ENCODE peak calls at places on chromosomes 16 and 17, in five cellular contexts. One of them, this sample, is unnamed.

GRCh38 chr17:79874329-79874981 is 35.2 kb upstream of the CBX4 start:
- DNase-seq in AG04450: no peak
- DNase-seq in endothelial cell of umbilical vein: peak
- DNase-seq in progenitor cell of endocrine pancreas: no peak
- DNase-seq in cardiac fibroblast: peak
- DNase-seq in this sample: no peak

GRCh38 chr16:87418216-87418615 is 26.1 kb downstream of the MAP1LC3B start:
- DNase-seq in progenitor cell of endocrine pancreas: no peak
- DNase-seq in cardiac fibroblast: no peak
- DNase-seq in endothelial cell of umbilical vein: no peak
- DNase-seq in AG04450: no peak
- DNase-seq in this sample: no peak

GRCh38 chr17:2883544-2884203 is 87.4 kb downstream of the RAP1GAP2 start:
- DNase-seq in cardiac fibroblast: peak
- DNase-seq in AG04450: no peak
- DNase-seq in progenitor cell of endocrine pancreas: no peak
- DNase-seq in endothelial cell of umbilical vein: no peak
- DNase-seq in this sample: no peak

GRCh38 chr16:31458073-31458834 is 1.0 kb upstream of the ARMC5 start:
- DNase-seq in progenitor cell of endocrine pancreas: no peak
- DNase-seq in endothelial cell of umbilical vein: peak
- DNase-seq in AG04450: no peak
- DNase-seq in cardiac fibroblast: peak
- DNase-seq in this sample: no peak

GRCh38 chr16:23114131-23114904 is 34.9 kb downstream of the USP31 start:
- DNase-seq in cardiac fibroblast: no peak
- DNase-seq in progenitor cell of endocrine pancreas: no peak
- DNase-seq in AG04450: no peak
- DNase-seq in endothelial cell of umbilical vein: no peak
- DNase-seq in this sample: no peak

GRCh38 chr17:58306131-58306951 is 22.3 kb downstream of the TSPOAP1 start:
- DNase-seq in AG04450: no peak
- DNase-seq in cardiac fibroblast: no peak
- DNase-seq in endothelial cell of umbilical vein: no peak
- DNase-seq in progenitor cell of endocrine pancreas: peak
- DNase-seq in this sample: no peak

GRCh38 chr17:42167807-42168206 is 13.0 kb upstream of the RAB5C start:
- DNase-seq in cardiac fibroblast: no peak
- DNase-seq in endothelial cell of umbilical vein: no peak
- DNase-seq in AG04450: no peak
- DNase-seq in progenitor cell of endocrine pancreas: no peak
- DNase-seq in this sample: no peak

GRCh38 chr16:84013787-84014569 is 28.6 kb downstream of the SLC38A8 start:
- DNase-seq in cardiac fibroblast: peak
- DNase-seq in progenitor cell of endocrine pancreas: peak
- DNase-seq in AG04450: no peak
- DNase-seq in endothelial cell of umbilical vein: peak
- DNase-seq in this sample: no peak

GRCh38 chr17:70071127-70071526 is 3.9 kb upstream of the KCNJ16 start:
- DNase-seq in AG04450: no peak
- DNase-seq in progenitor cell of endocrine pancreas: no peak
- DNase-seq in endothelial cell of umbilical vein: no peak
- DNase-seq in cardiac fibroblast: no peak
- DNase-seq in this sample: no peak

GRCh38 chr17:34306466-34306865 is 12.8 kb upstream of the CCL8 start:
- DNase-seq in AG04450: no peak
- DNase-seq in progenitor cell of endocrine pancreas: no peak
- DNase-seq in endothelial cell of umbilical vein: peak
- DNase-seq in cardiac fibroblast: peak
- DNase-seq in this sample: no peak
- TF ChIP-seq CTCF in AG04450: peak
- TF ChIP-seq CTCF in progenitor cell of endocrine pancreas: no peak
- TF ChIP-seq CTCF in endothelial cell of umbilical vein: peak
- TF ChIP-seq CTCF in cardiac fibroblast: peak
- TF ChIP-seq CTCF in this sample: no peak

DNA sequence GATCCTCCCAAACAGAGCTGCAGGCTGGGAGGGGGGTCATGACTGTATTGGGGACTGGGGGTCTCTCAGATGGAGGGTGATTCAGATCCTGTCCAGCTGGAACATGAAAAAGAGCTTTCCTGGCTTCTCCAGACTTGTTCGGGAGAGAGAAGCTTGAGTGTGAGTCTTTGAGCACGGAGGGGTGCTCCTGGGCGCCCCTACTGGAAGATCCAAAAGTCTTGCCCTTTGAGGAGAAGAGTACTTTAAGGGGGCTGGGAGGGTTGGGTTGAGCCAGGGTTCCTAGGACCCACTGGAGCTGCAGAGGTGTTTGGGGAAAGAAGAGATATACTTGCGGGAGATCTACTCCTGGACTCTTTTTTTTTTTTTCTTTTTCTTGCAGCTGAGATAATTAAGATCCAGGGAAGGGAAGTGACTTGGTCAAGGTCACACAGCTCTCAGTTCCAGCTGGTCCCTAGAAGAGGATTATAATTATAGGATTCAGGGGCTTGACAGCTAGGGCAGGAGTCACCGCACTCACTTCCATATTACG is 8.4 kb downstream of the RARA start:
- DNase-seq in progenitor cell of endocrine pancreas: no peak
- DNase-seq in cardiac fibroblast: peak
- DNase-seq in AG04450: no peak
- DNase-seq in endothelial cell of umbilical vein: peak
- DNase-seq in this sample: peak
- TF ChIP-seq CTCF in progenitor cell of endocrine pancreas: peak
- TF ChIP-seq CTCF in cardiac fibroblast: peak
- TF ChIP-seq CTCF in AG04450: peak
- TF ChIP-seq CTCF in endothelial cell of umbilical vein: peak
- TF ChIP-seq CTCF in this sample: no peak

DNA sequence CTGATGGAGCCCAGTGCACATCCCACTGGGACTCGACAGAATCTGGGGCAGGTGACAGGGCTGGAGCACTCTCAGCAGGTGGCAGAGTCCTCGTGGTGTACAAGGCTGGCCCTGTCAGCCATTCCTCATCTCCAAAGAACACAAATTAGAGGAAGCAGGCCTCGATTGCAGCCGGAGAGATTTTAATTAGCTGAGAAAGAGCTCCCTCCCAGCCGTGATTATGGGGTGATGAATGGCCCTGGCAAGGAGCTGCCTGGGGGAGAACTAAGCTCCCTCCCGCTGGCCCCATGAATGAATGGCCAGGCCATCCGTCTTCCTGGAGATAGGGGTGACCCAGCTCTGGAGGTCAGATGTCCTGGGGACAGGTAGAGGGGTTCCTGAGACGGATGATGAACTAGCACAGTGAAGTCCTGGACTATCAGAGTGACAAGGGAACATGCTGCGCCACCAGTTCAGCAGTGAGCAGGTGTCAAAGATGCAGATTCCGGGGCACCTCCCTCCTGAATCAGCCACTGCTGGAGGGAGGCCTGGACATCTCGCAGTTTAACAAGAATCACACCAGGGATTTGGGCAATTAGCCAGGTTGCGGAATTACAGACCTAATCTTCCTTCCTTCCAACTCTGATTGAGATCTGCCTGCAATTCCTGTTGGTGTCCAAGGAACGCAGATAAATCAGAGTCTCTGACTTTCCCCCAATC is 35.5 kb downstream of the PIMREG start:
- DNase-seq in progenitor cell of endocrine pancreas: no peak
- DNase-seq in cardiac fibroblast: no peak
- DNase-seq in endothelial cell of umbilical vein: no peak
- DNase-seq in AG04450: no peak
- DNase-seq in this sample: no peak
- TF ChIP-seq CTCF in progenitor cell of endocrine pancreas: no peak
- TF ChIP-seq CTCF in cardiac fibroblast: no peak
- TF ChIP-seq CTCF in endothelial cell of umbilical vein: no peak
- TF ChIP-seq CTCF in AG04450: no peak
- TF ChIP-seq CTCF in this sample: no peak

GRCh38 chr17:45284176-45285140 is 22.6 kb upstream of the SPATA32 start:
- DNase-seq in cardiac fibroblast: no peak
- DNase-seq in endothelial cell of umbilical vein: no peak
- DNase-seq in AG04450: no peak
- DNase-seq in progenitor cell of endocrine pancreas: no peak
- DNase-seq in this sample: no peak
- TF ChIP-seq CTCF in cardiac fibroblast: peak
- TF ChIP-seq CTCF in endothelial cell of umbilical vein: peak
- TF ChIP-seq CTCF in AG04450: peak
- TF ChIP-seq CTCF in progenitor cell of endocrine pancreas: peak
- TF ChIP-seq CTCF in this sample: no peak

GRCh38 chr17:48179071-48179945 is 71.7 kb downstream of the SNX11 start:
- DNase-seq in cardiac fibroblast: peak
- DNase-seq in AG04450: no peak
- DNase-seq in progenitor cell of endocrine pancreas: no peak
- DNase-seq in endothelial cell of umbilical vein: no peak
- DNase-seq in this sample: no peak
- TF ChIP-seq CTCF in cardiac fibroblast: no peak
- TF ChIP-seq CTCF in AG04450: no peak
- TF ChIP-seq CTCF in progenitor cell of endocrine pancreas: no peak
- TF ChIP-seq CTCF in endothelial cell of umbilical vein: no peak
- TF ChIP-seq CTCF in this sample: no peak

DNA sequence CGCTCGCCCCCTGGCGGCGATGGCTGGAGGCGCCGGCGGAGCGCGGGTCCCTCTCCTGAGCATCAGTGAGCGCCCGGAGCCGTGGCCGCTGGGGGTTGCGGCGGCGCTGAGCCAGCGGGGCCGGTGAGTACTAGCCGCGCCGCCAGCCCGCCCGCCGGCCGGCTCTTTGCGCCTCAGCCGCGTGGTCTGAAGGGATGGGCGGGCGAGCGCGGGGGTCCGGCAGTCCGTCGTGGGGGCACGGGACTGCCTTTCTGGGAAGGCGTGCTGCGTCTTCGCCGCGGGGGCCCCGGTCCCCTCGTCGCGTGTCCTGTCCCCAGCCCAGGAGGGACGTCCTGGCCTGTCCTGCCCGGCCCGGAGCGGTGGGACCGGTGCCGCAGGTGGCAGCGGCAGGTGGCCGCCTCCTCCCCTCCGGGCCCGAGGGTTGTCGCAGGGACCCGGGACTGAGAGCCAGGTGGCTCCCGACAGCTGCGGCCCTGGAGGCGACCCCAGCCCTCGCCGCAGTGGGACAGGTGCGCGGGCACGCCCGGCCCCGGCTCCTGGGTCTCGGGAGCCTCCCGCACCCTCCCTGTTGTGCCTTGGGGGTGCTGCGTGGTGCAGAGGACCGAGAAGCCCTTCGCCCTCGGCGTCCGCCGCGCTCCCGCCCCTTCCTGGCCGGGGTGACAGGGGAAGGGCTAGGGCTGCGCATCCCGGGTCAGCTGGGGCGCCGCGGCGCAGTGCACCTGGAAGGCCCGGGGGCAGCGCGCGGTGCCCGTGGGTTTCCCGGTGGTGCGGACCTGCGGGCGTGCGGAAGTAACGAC is at the start of gene SPECC1:
- DNase-seq in progenitor cell of endocrine pancreas: peak
- DNase-seq in endothelial cell of umbilical vein: peak
- DNase-seq in cardiac fibroblast: peak
- DNase-seq in AG04450: no peak
- DNase-seq in this sample: peak
- TF ChIP-seq CTCF in progenitor cell of endocrine pancreas: peak
- TF ChIP-seq CTCF in endothelial cell of umbilical vein: peak
- TF ChIP-seq CTCF in cardiac fibroblast: peak
- TF ChIP-seq CTCF in AG04450: peak
- TF ChIP-seq CTCF in this sample: peak

GRCh38 chr17:15233971-15234370 is 31.2 kb downstream of the PMP22 start:
- DNase-seq in endothelial cell of umbilical vein: no peak
- DNase-seq in AG04450: no peak
- DNase-seq in progenitor cell of endocrine pancreas: no peak
- DNase-seq in cardiac fibroblast: no peak
- DNase-seq in this sample: no peak

GRCh38 chr17:15230866-15231265 is 34.3 kb downstream of the PMP22 start:
- DNase-seq in progenitor cell of endocrine pancreas: no peak
- DNase-seq in AG04450: no peak
- DNase-seq in endothelial cell of umbilical vein: no peak
- DNase-seq in cardiac fibroblast: no peak
- DNase-seq in this sample: no peak

GRCh38 chr17:15231851-15232516 is 33.1 kb downstream of the PMP22 start:
- DNase-seq in AG04450: no peak
- DNase-seq in endothelial cell of umbilical vein: no peak
- DNase-seq in cardiac fibroblast: no peak
- DNase-seq in progenitor cell of endocrine pancreas: no peak
- DNase-seq in this sample: no peak

GRCh38 chr17:15232517-15232915 is 32.6 kb downstream of the PMP22 start:
- DNase-seq in progenitor cell of endocrine pancreas: no peak
- DNase-seq in AG04450: no peak
- DNase-seq in endothelial cell of umbilical vein: no peak
- DNase-seq in cardiac fibroblast: peak
- DNase-seq in this sample: no peak

GRCh38 chr17:15233022-15233805 is 31.9 kb downstream of the PMP22 start:
- DNase-seq in progenitor cell of endocrine pancreas: no peak
- DNase-seq in cardiac fibroblast: peak
- DNase-seq in endothelial cell of umbilical vein: peak
- DNase-seq in AG04450: no peak
- DNase-seq in this sample: no peak
- TF ChIP-seq CTCF in progenitor cell of endocrine pancreas: no peak
- TF ChIP-seq CTCF in cardiac fibroblast: peak
- TF ChIP-seq CTCF in endothelial cell of umbilical vein: peak
- TF ChIP-seq CTCF in AG04450: peak
- TF ChIP-seq CTCF in this sample: no peak

This sample was measured in omental fat pad.